ENCODE peak calls at places on chromosomes 2 and 18, in seven cellular contexts. Z, B, K, P, D, M and C are unnamed samples.

GRCh38 chr2:20604957-20605381 is 45.9 kb downstream of the HS1BP3 start:
- DNase-seq in Z (no peak), B (no peak), K (peak), P (peak), D (no peak), M (peak), C (no peak)

GRCh38 chr18:45073556-45073955 is 392.9 kb downstream of the SETBP1 start:
- DNase-seq in Z (no peak), B (no peak), K (no peak), P (no peak), D (no peak), M (no peak), C (no peak)

GRCh38 chr18:22387787-22388186 is 29.9 kb downstream of the CTAGE1 start:
- DNase-seq in Z (no peak), B (no peak), K (no peak), P (no peak), D (no peak), M (no peak), C (no peak)

GRCh38 chr2:236040600-236041328 is 127.4 kb downstream of the GBX2 start:
- DNase-seq in Z (no peak), B (no peak), K (no peak), P (no peak), D (no peak), M (no peak), C (no peak)

GRCh38 chr2:113847144-113847543 is 42.7 kb upstream of the ACTR3 start:
- DNase-seq in Z (no peak), B (no peak), K (peak), P (no peak), D (no peak), M (peak), C (no peak)

GRCh38 chr2:239241431-239241830 is 159.4 kb downstream of the HDAC4 start:
- DNase-seq in Z (no peak), B (no peak), K (no peak), P (no peak), D (no peak), M (no peak), C (no peak)

GRCh38 chr2:172436889-172437288 is 9.5 kb downstream of the ITGA6 start:
- DNase-seq in Z (peak), B (no peak), K (no peak), P (no peak), D (no peak), M (no peak), C (no peak)

GRCh38 chr18:25518716-25519053 is 166.7 kb upstream of the ZNF521 start:
- DNase-seq in Z (no peak), B (no peak), K (no peak), P (no peak), D (no peak), M (no peak), C (no peak)

GRCh38 chr18:27378396-27379094 is 193.4 kb upstream of the CHST9 start:
- DNase-seq in Z (peak), B (no peak), K (peak), P (no peak), D (no peak), M (peak), C (no peak)

GRCh38 chr2:25938345-25938744 is 44.0 kb downstream of the KIF3C start:
- DNase-seq in Z (no peak), B (no peak), K (no peak), P (peak), D (no peak), M (no peak), C (no peak)

GRCh38 chr2:181357979-181358378 is 99.2 kb upstream of the ITGA4 start:
- DNase-seq in Z (no peak), B (no peak), K (no peak), P (no peak), D (no peak), M (no peak), C (no peak)

GRCh38 chr2:102209474-102209873 is 22.7 kb downstream of the IL1RL2 start:
- DNase-seq in Z (no peak), B (no peak), K (no peak), P (no peak), D (no peak), M (no peak), C (no peak)

GRCh38 chr2:216574046-216574445 is 59.2 kb upstream of the IGFBP2 start:
- DNase-seq in Z (no peak), B (no peak), K (peak), P (no peak), D (no peak), M (peak), C (no peak)

GRCh38 chr18:65725421-65726050 is 25.3 kb upstream of the CDH7 start:
- DNase-seq in Z (no peak), B (no peak), K (no peak), P (no peak), D (no peak), M (no peak), C (peak)

GRCh38 chr2:177998996-177999395 is 73.6 kb downstream of the PDE11A start:
- DNase-seq in Z (no peak), B (no peak), K (no peak), P (no peak), D (no peak), M (no peak), C (no peak)

GRCh38 chr18:62101236-62101635 is 85.6 kb downstream of the PIGN start:
- DNase-seq in Z (no peak), B (no peak), K (peak), P (no peak), D (no peak), M (peak), C (no peak)

GRCh38 chr2:73979686-73980085 is 5.0 kb upstream of the TET3 start:
- DNase-seq in Z (peak), B (no peak), K (peak), P (no peak), D (no peak), M (peak), C (no peak)

GRCh38 chr18:7946724-7947377 is 379.7 kb downstream of the PTPRM start:
- DNase-seq in Z (peak), B (peak), K (peak), P (peak), D (no peak), M (peak), C (peak)

GRCh38 chr2:185284696-185285095 is 453.9 kb upstream of the FSIP2 start:
- DNase-seq in Z (no peak), B (no peak), K (no peak), P (no peak), D (no peak), M (no peak), C (no peak)

GRCh38 chr2:74751981-74752808 is 81.7 kb upstream of the HK2 start:
- DNase-seq in Z (no peak), B (no peak), K (no peak), P (no peak), D (no peak), M (no peak), C (no peak)

GRCh38 chr18:4130734-4131719 is 324.1 kb downstream of the DLGAP1 start:
- DNase-seq in Z (no peak), B (no peak), K (no peak), P (no peak), D (no peak), M (no peak), C (no peak)

GRCh38 chr2:196167666-196168065 is 3.7 kb downstream of the STK17B start:
- DNase-seq in Z (no peak), B (no peak), K (no peak), P (no peak), D (no peak), M (peak), C (no peak)

GRCh38 chr18:36132756-36133155 is 3.1 kb downstream of the ELP2 start:
- DNase-seq in Z (no peak), B (no peak), K (no peak), P (no peak), D (no peak), M (no peak), C (no peak)

GRCh38 chr2:25339791-25340339 is 1.9 kb downstream of the DNMT3A start:
- DNase-seq in Z (no peak), B (peak), K (no peak), P (peak), D (no peak), M (no peak), C (peak)

GRCh38 chr2:25851740-25852503 is 26.4 kb downstream of the ASXL2 start:
- DNase-seq in Z (peak), B (peak), K (peak), P (no peak), D (no peak), M (peak), C (peak)

GRCh38 chr2:221025397-221025796 is 546.7 kb downstream of the EPHA4 start:
- DNase-seq in Z (no peak), B (no peak), K (no peak), P (no peak), D (no peak), M (no peak), C (no peak)

GRCh38 chr2:60414731-60415130 is 138.7 kb downstream of the BCL11A start:
- DNase-seq in Z (no peak), B (no peak), K (peak), P (no peak), D (no peak), M (peak), C (no peak)

GRCh38 chr2:66555511-66556324 is 120.8 kb downstream of the MEIS1 start:
- DNase-seq in Z (no peak), B (no peak), K (peak), P (no peak), D (no peak), M (peak), C (no peak)
- H3K4me3 ChIP-seq in Z (no peak), B (no peak), K (peak), P (peak), D (peak), M (peak), C (no peak)

DNA sequence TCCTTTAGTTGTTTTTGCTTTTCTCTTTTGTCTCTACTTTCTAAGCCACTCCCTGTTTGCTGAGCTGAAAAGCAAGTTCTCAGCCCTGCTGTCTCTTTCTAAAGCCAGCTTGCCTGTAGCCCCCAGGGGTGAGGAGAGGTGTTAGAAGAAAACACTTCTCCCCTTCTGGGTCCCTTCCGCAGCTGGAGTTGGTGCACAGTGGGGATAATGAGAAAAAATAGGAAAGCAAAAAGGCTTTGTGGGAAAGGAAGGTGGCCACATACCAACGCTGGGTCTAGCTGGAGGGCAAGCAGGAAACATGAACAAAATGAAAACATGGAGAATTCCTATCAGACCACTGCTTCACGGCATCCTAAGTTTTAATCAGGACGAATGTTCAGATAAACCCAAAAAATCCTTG is 15.5 kb upstream of the SLC20A1 start:
- DNase-seq in Z (no peak), B (no peak), K (no peak), P (no peak), D (no peak), M (no peak), C (no peak)
- H3K4me3 ChIP-seq in Z (no peak), B (peak), K (no peak), P (no peak), D (no peak), M (no peak), C (no peak)

DNA sequence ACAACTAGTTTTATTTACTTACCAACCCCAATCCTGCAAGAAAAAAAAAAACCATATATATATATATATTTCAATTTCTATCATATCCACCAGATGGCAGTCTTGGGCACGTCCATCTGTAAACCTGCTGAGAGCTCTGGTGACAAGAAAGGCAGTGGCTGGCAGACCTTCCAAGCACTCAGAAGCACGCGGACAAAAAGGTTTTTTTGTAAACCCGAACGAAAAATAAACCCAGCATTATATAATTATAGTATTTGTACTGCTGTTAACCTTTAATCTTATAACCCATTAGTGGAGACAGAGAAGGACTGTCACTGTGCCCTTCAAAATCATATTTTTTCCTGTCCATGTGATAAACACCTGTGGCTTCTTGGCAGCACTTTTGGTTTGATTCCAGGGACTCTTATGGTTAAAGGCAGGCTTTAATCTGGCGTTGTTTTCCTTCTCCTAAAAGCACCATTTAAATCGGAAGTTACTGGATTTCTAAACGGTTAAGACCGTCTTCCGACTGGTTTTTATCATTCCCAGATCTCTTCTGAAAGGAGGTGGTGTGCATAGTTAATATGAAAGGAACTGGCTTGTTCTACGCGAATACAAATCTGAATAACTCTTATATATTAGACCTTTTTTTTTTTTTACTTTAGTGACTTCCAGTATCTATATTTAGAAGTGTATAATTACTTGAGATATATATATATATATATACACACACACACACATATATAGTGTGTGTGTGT is 31.0 kb upstream of the SLC3A1 start:
- DNase-seq in Z (peak), B (peak), K (peak), P (no peak), D (no peak), M (peak), C (peak)
- H3K4me3 ChIP-seq in Z (peak), B (peak), K (peak), P (peak), D (peak), M (no peak), C (no peak)

GRCh38 chr2:42974303-42974696 is 181.9 kb upstream of the HAAO start:
- DNase-seq in Z (no peak), B (no peak), K (no peak), P (no peak), D (no peak), M (no peak), C (no peak)

GRCh38 chr2:42973771-42974170 is 181.4 kb upstream of the HAAO start:
- DNase-seq in Z (no peak), B (no peak), K (peak), P (no peak), D (no peak), M (no peak), C (no peak)

GRCh38 chr2:42976400-42976799 is 184.0 kb upstream of the HAAO start:
- DNase-seq in Z (no peak), B (no peak), K (no peak), P (no peak), D (no peak), M (no peak), C (no peak)

GRCh38 chr2:42974697-42975357 is 182.4 kb upstream of the HAAO start:
- DNase-seq in Z (no peak), B (peak), K (peak), P (peak), D (no peak), M (peak), C (peak)

GRCh38 chr2:42975358-42975717 is 183.0 kb upstream of the HAAO start:
- DNase-seq in Z (no peak), B (no peak), K (no peak), P (no peak), D (no peak), M (no peak), C (no peak)
- H3K4me3 ChIP-seq in Z (no peak), B (no peak), K (peak), P (peak), D (peak), M (peak), C (peak)

GRCh38 chr2:18898271-18898670 is 308.9 kb upstream of the NT5C1B start:
- DNase-seq in Z (no peak), B (no peak), K (peak), P (no peak), D (no peak), M (no peak), C (no peak)
- H3K4me3 ChIP-seq in Z (no peak), B (no peak), K (no peak), P (no peak), D (no peak), M (no peak), C (no peak)

GRCh38 chr18:13611616-13612110 is 114.7 kb downstream of the FAM210A start:
- DNase-seq in Z (no peak), B (no peak), K (peak), P (peak), D (no peak), M (peak), C (no peak)
- H3K4me3 ChIP-seq in Z (no peak), B (peak), K (no peak), P (peak), D (peak), M (peak), C (peak)